ENCODE peak calls at places on chromosomes 13 and 19, in five cellular contexts. V, I, T, M and G are unnamed samples.

GRCh38 chr19:50379602-50380001 is 3.3 kb downstream of the NR1H2 start:
- DNase-seq in V (no peak), I (no peak), T (no peak), M (no peak), G (no peak)

GRCh38 chr19:46901701-46902401 is 41.1 kb downstream of the ARHGAP35 start:
- DNase-seq in V (no peak), I (no peak), T (no peak), M (no peak), G (no peak)

GRCh38 chr13:114148521-114148855 is 16.1 kb upstream of the RASA3 start:
- DNase-seq in V (no peak), I (peak; percentile 93), T (no peak), M (peak; percentile 8), G (peak; percentile 95)

GRCh38 chr19:17405250-17406038 is at the start of gene BST2:
- DNase-seq in V (peak; percentile 50), I (peak; percentile 95), T (no peak), M (peak; percentile 73), G (peak; percentile 95)

GRCh38 chr13:114012921-114013320 is 39.0 kb upstream of the C13orf46 start:
- DNase-seq in V (no peak), I (no peak), T (no peak), M (no peak), G (no peak)

GRCh38 chr19:45668342-45668871 is 386 bp downstream of the GIPR start:
- DNase-seq in V (no peak), I (no peak), T (no peak), M (no peak), G (no peak)

GRCh38 chr13:111903143-111903542 is 163.8 kb upstream of the SOX1 start:
- DNase-seq in V (no peak), I (no peak), T (no peak), M (no peak), G (no peak)

GRCh38 chr19:9306443-9306842 is 3.2 kb downstream of the ZNF699 start:
- DNase-seq in V (no peak), I (no peak), T (peak; percentile 45), M (no peak), G (no peak)

GRCh38 chr13:79393564-79394249 is 12.3 kb downstream of the RBM26 start:
- DNase-seq in V (no peak), I (peak; percentile 51), T (no peak), M (no peak), G (peak; percentile 81)

GRCh38 chr13:38415233-38415632 is 65.6 kb downstream of the UFM1 start:
- DNase-seq in V (no peak), I (peak; percentile 83), T (no peak), M (peak; percentile 6), G (peak; percentile 79)

GRCh38 chr19:6039541-6040225 is 61.7 kb upstream of the RANBP3 start:
- DNase-seq in V (no peak), I (no peak), T (no peak), M (no peak), G (peak; percentile 24)

GRCh38 chr13:80965097-80965496 is 624.2 kb upstream of the SPRY2 start:
- DNase-seq in V (no peak), I (no peak), T (no peak), M (no peak), G (no peak)

DNA sequence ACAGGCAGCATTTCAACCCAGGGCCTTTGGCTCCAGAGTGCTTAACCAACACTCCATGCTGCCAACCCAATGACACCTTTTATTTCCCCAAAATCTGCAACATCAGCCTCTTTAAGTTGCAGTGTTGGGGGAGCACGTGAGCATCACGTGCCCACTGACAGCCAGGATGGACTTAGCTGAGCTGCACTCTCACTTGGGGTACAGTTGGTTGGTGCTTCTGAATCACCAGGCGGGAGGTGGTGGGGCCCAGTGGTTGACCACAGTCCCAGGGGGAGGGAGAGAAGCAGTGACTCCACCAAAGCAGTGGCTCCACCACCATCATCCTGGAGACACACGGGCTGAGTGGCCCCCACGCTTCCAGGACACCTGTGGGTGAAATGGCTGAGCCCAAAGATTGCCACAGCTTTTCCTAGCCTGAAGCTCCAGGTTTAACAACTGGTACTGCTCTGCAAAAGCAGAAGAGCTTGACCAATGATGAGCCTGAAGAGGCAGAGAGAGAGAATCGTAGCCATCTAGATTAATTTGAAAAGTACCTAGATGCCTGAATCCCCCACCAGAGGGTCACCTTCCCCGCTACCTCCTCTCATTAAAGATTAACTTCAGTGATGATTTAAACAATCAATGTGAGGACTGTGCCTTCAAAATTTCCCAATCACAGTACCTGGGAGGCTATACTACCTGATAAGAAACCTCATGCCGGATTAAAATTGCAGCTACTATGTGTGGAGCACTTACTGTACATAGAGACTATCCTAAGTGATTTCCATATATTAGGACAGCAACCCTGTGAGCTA is 193.8 kb downstream of the FOXO1 start:
- DNase-seq in V (no peak), I (no peak), T (no peak), M (no peak), G (peak; percentile 17)
- TF ChIP-seq CTCF in V (no peak), I (no peak), T (no peak), M (no peak), G (no peak)

DNA sequence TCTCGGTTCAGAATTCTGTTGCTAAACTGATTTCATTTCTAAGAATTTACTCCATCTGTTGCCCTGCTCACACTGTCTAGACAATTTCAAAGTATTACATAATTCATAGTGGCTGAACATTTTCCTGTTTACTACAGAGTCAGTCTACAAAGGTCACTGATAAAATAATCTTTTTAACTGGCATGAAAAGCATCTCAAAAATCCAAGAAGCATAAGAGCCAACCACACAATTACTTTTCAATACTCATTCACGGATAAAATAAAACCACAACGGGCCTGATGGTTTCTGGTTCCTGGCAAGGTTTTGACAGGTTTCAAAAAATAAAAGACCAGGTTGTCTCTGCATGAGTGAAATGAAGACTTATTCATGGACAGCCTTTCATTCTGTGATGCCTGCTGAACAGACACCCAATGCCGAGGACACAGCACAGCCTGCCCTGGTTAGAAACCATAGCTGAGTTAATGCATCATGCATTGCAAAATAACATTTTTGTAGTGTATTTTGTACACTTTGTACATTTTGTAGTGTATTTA is 88.6 kb upstream of the IRS2 start:
- DNase-seq in V (no peak), I (no peak), T (peak; percentile 51), M (no peak), G (no peak)
- H3K4me3 ChIP-seq in V (no peak overlapping the region), I (no peak overlapping the region), T (no peak overlapping the region), M (no peak overlapping the region), G (no peak overlapping the region)

DNA sequence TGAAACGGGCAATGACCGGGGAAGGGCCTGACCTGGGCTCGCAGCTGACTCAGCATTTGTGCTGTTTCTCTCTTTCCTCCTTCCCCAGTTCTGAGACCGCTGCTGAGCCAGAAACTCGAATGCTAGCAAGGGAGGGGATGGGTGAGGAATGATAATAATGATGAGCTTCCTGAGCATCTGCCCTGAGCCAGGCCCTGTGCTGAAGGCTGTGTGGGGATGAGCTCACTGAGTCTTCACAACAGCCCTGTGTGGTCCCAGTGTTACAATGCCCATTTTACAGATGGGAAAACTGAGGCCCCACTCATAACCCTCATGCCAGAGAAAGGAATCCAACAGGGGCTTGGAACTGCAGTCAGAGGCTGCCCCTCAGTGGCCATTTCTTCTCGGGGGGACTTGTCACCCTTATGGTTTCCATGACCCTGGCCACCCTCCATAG is 8.1 kb downstream of the SULT2B1 start:
- DNase-seq in V (no peak), I (no peak), T (no peak), M (no peak), G (peak; percentile 10)
- TF ChIP-seq CTCF in V (no peak), I (no peak), T (no peak), M (no peak), G (no peak)

DNA sequence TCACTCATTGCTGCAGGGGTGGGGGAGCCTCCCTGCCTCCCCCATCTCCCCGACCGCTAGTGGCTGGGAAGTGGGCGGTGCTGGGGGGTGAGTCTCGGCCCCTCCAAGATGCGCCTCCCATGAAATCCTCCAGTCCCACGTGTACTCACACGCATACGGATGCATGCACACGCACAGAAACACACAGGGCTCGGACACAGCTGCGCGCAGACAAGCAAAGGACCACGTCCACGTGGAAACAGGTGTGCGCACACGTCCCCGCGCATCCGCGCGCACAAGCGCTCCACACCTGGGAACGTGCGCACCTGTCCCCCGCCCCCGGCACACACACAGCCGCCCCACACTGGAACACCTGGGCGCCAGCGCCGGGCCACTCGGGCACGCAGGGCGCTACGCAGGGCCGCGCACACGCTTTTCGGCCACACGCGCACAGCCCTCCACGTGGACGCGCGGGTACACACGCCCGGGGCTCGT is 680 bp downstream of the MATK start:
- DNase-seq in V (no peak), I (no peak), T (no peak), M (no peak), G (no peak)
- H3K4me3 ChIP-seq in V (peak overlapping the region; percentile 66), I (no peak overlapping the region), T (no peak overlapping the region), M (peak overlapping the region; percentile 41), G (no peak overlapping the region)

GRCh38 chr13:109859898-109860297 is 73.5 kb upstream of the IRS2 start:
- DNase-seq in V (no peak), I (peak; percentile 62), T (no peak), M (no peak), G (no peak)

GRCh38 chr13:109857803-109858202 is 71.4 kb upstream of the IRS2 start:
- DNase-seq in V (no peak), I (no peak), T (no peak), M (no peak), G (no peak)

GRCh38 chr13:109858319-109858718 is 71.9 kb upstream of the IRS2 start:
- DNase-seq in V (no peak), I (no peak), T (no peak), M (no peak), G (no peak)

GRCh38 chr13:109857325-109857724 is 70.9 kb upstream of the IRS2 start:
- DNase-seq in V (no peak), I (no peak), T (no peak), M (no peak), G (no peak)

DNA sequence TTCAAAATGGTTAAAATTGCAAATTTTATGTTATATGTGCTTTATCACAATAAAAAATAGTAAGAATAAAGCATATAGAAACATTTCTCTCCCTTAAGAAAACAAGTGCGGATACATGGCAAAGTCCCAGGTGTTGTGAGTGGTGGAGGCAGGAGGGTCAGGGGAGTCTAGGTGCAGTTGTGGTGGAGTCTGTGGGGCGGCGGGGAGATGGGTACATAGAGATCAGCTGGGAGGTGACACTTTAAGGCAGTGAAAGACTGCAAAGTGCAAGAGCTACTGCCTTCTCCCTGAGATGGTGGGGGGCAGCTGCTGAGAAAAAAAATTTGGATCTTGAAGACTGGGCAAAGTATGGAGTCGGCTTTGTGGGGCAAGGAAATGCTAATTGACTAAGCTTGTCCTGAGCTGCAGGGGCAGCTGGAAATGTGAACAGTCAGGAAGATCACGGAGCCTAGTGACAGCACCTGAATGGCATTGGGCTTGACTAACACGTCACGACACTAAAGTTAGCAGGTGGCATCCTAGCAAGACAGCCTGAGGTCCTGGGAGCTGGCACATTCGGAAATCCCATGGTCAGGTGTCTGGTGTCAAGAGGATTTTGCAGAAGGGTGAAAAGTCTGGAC is 72.9 kb upstream of the IRS2 start:
- DNase-seq in V (no peak), I (no peak), T (no peak), M (no peak), G (no peak)
- TF ChIP-seq CTCF in V (no peak), I (no peak), T (no peak), M (no peak), G (no peak)

GRCh38 chr19:40775632-40776022 is 306 bp downstream of the MIA start:
- DNase-seq in V (no peak), I (no peak), T (no peak), M (no peak), G (no peak)
- H3K4me3 ChIP-seq in V (no peak overlapping the region), I (no peak overlapping the region), T (no peak overlapping the region), M (no peak overlapping the region), G (no peak overlapping the region)